ENCODE peak calls at places on chromosomes 11 and 22, in five cellular contexts. E is HCT116, B is endothelial cell of umbilical vein, T is A549, Z is IMR-90. W is an unnamed sample. For H3K9me3, the result is how much of the 10 kb centered on the place peaks cover.

GRCh38 chr11:48017105-48017874 is 36.9 kb downstream of the PTPRJ start:
- DNase-seq in E (no peak), B (no peak), T (no peak), Z (no peak), W (no peak)

GRCh38 chr22:42171946-42172345 is 41.3 kb upstream of the CYP2D6 start:
- DNase-seq in E (no peak), B (no peak), T (no peak), Z (no peak), W (no peak)

GRCh38 chr11:641806-642370 is 4.8 kb downstream of the DRD4 start:
- DNase-seq in E (no peak), B (no peak), T (no peak), Z (no peak), W (no peak)

GRCh38 chr11:10809373-10810199 is 860 bp upstream of the EIF4G2 start:
- DNase-seq in E (peak), B (peak), T (peak), Z (peak), W (peak)

GRCh38 chr22:30212363-30212995 is 34.1 kb downstream of the LIF start:
- DNase-seq in E (peak), B (peak), T (peak), Z (peak), W (peak)

GRCh38 chr22:29434288-29434687 is 4.1 kb upstream of the RFPL1 start:
- DNase-seq in E (no peak), B (no peak), T (no peak), Z (no peak), W (no peak)

GRCh38 chr11:133955945-133956421 is 785 bp downstream of the IGSF9B start:
- DNase-seq in E (no peak), B (no peak), T (no peak), Z (no peak), W (no peak)

GRCh38 chr22:42958937-42959336 is 56.0 kb downstream of the PACSIN2 start:
- DNase-seq in E (no peak), B (no peak), T (no peak), Z (no peak), W (no peak)

GRCh38 chr11:73649206-73649605 is 2.8 kb downstream of the PLEKHB1 start:
- DNase-seq in E (no peak), B (no peak), T (no peak), Z (no peak), W (no peak)

GRCh38 chr11:78742430-78742829 is 167.8 kb upstream of the NARS2 start:
- DNase-seq in E (no peak), B (no peak), T (no peak), Z (peak), W (peak)

GRCh38 chr22:45475876-45476514 is 26.7 kb upstream of the FBLN1 start:
- DNase-seq in E (no peak), B (no peak), T (no peak), Z (no peak), W (no peak)

GRCh38 chr11:38990139-38990538 is 2392.1 kb upstream of the RAG2 start:
- DNase-seq in E (no peak), B (no peak), T (no peak), Z (no peak), W (peak)

GRCh38 chr11:33753304-33753703 is 17.1 kb upstream of the CD59 start:
- DNase-seq in E (no peak), B (peak), T (no peak), Z (peak), W (peak)

GRCh38 chr11:10459029-10459970 is 4.2 kb downstream of the AMPD3 start:
- DNase-seq in E (no peak), B (no peak), T (no peak), Z (no peak), W (no peak)

GRCh38 chr22:42878561-42879305 is 21.7 kb upstream of the ARFGAP3 start:
- DNase-seq in E (no peak), B (no peak), T (no peak), Z (no peak), W (no peak)

GRCh38 chr11:47915407-47916137 is 64.8 kb upstream of the PTPRJ start:
- DNase-seq in E (no peak), B (peak), T (no peak), Z (no peak), W (no peak)

GRCh38 chr11:25057861-25058260 is 561.0 kb downstream of the LUZP2 start:
- DNase-seq in E (no peak), B (no peak), T (no peak), Z (no peak), W (no peak)

GRCh38 chr11:64007160-64007628 is 21.0 kb downstream of the OTUB1 start:
- DNase-seq in E (no peak), B (no peak), T (peak), Z (no peak), W (peak)

GRCh38 chr11:29280452-29280851 is 736.4 kb downstream of the KCNA4 start:
- DNase-seq in E (no peak), B (peak), T (no peak), Z (peak), W (peak)

GRCh38 chr11:407651-408080 is 7.1 kb downstream of the SIGIRR start:
- DNase-seq in E (no peak), B (no peak), T (no peak), Z (no peak), W (no peak)

GRCh38 chr11:119130662-119131061 is 9.3 kb downstream of the HINFP start:
- DNase-seq in E (no peak), B (no peak), T (no peak), Z (peak), W (no peak)

GRCh38 chr11:78083036-78083435 is 3.4 kb upstream of the NDUFC2 start:
- DNase-seq in E (no peak), B (no peak), T (no peak), Z (no peak), W (no peak)

GRCh38 chr11:15958939-15959338 is 397.4 kb downstream of the SOX6 start:
- DNase-seq in E (no peak), B (no peak), T (no peak), Z (no peak), W (no peak)

GRCh38 chr22:23414727-23415489 is 165.2 kb downstream of the IGLL1 start:
- DNase-seq in E (no peak), B (no peak), T (no peak), Z (no peak), W (no peak)

GRCh38 chr11:109249597-109249996 is 172.4 kb upstream of the C11orf87 start:
- DNase-seq in E (no peak), B (no peak), T (no peak), Z (no peak), W (no peak)

GRCh38 chr11:92216789-92217188 is 7.8 kb upstream of the FAT3 start:
- DNase-seq in E (no peak), B (no peak), T (no peak), Z (no peak), W (no peak)

GRCh38 chr11:74696932-74697687 is 34.1 kb downstream of the CHRDL2 start:
- DNase-seq in E (no peak), B (peak), T (peak), Z (peak), W (no peak)

GRCh38 chr11:132336781-132337535 is 966.5 kb downstream of the NTM start:
- DNase-seq in E (no peak), B (no peak), T (no peak), Z (no peak), W (no peak)

GRCh38 chr22:46069518-46070214 is 80.7 kb upstream of the PPARA start:
- DNase-seq in E (peak), B (peak), T (no peak), Z (peak), W (peak)

GRCh38 chr11:113632981-113633380 is 73.1 kb downstream of the TMPRSS5 start:
- DNase-seq in E (no peak), B (no peak), T (no peak), Z (no peak), W (peak)

GRCh38 chr11:69707156-69707555 is 3.3 kb upstream of the FGF19 start:
- DNase-seq in E (no peak), B (no peak), T (no peak), Z (no peak), W (no peak)

DNA sequence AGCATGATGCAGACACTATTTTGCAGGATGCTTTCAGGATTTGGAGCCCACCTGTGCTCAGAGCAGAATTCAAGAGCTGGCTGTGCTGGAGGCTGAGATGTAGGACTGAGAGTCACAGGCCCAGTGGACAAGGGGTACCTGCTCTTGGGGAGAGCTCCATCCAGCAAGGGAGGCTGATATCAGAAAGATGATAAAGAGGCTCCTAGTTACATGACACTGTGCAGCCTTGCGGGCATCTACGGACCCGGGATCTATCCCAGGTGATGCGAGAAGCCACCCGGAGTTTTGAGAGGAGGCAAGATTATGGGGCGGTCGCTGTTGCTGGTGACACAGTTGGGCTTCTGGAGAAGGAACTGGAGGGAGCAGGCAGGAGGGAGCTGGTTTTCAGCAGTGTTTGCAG is 579.0 kb downstream of the TBC1D22A start:
- DNase-seq in E (no peak), B (no peak), T (no peak), Z (no peak), W (no peak)
- H3K9me3 ChIP-seq in E (under half), B (under half), T (under half), Z (under half), W (under half)

GRCh38 chr22:25636323-25636722 is 71.8 kb downstream of the GRK3 start:
- DNase-seq in E (no peak), B (no peak), T (no peak), Z (no peak), W (no peak)
- TF ChIP-seq CTCF in E (no peak), B (no peak), T (no peak), Z (no peak), W (no peak)

GRCh38 chr22:21861856-21862255 is 5.6 kb downstream of the MAPK1 start:
- DNase-seq in E (no peak), B (no peak), T (no peak), Z (no peak), W (no peak)
- H3K4me2 ChIP-seq in E (no peak), B (no peak), T (peak), Z (no peak), W (no peak)

GRCh38 chr11:21133244-21133643 is 463.9 kb downstream of the NELL1 start:
- DNase-seq in E (no peak), B (no peak), T (no peak), Z (no peak), W (no peak)
- H3K9me3 ChIP-seq in E (under half), B (under half), T (under half), Z (under half), W (under half)

GRCh38 chr22:32103648-32104326 is 55.3 kb downstream of the C22orf42 start:
- DNase-seq in E (peak), B (no peak), T (no peak), Z (peak), W (peak)
- TF ChIP-seq CTCF in E (peak), B (no peak), T (peak), Z (peak), W (peak)

DNA sequence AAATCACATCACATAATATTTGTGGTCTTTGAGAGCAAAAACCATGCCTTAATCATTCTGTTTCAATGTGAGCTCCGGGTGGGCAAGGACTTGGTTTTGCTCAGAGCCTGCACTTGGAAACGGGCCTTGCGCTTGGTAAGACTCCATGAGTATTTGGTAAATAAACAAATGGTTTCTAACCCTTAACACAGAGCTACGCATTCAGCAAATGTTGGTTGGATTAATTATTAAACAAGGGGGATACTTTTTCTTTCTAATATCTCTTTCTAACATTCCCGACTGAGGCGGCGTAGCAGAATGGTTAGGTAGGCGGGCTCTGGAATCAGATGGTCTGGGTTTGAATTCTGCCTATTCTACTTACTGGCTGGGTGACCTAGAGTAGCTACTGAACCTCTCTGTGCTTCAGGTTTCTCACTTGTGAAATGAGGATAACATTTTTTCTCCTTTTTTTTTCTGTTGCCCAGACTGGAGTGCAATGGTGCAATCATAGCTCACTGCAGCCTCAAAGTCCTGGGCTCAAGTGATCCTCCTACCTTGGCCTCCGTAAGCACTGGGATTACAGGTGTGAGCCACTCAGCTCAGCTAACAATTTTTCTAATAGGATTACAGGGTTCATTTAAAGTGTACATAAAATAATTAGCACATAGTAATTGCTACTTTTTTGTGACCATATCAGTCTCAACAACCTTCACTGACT is 3.4 kb upstream of the FAM83F start:
- DNase-seq in E (no peak), B (no peak), T (no peak), Z (no peak), W (no peak)
- H3K4me2 ChIP-seq in E (no peak), B (no peak), T (no peak), Z (no peak), W (no peak)

DNA sequence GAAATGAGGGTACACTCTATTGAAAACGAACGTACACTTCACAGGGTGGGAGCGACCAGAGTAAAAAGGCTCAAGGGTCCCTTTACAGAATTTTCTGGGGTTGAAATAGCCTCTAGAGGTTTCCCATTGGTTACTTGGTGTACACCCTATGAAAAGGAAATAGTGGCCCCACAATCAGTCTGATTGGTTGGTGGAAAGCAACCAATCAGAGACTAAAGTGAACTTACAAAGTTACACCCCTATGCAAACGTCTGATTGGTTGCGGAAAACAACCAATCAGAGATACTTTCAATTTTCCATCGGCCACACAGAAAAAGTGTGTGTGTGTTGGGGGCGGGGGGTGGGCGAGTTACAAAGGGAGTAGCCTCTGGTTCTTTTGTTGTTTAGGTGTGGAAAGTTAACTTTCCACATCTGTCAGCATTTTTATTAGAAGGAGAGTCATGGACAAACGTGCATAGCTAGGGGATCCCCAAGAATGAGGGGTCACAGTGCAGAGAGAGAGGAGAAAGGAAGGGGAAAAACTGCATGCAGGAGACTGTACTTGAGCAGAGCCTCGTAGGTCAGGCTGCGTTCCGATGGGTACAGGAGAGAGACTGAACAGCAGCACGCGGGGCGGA is 1152.1 kb downstream of the TBC1D22A start:
- DNase-seq in E (no peak), B (no peak), T (no peak), Z (no peak), W (no peak)
- H3K9me3 ChIP-seq in E (under half), B (under half), T (under half), Z (under half), W (under half)

GRCh38 chr11:122020902-122021301 is 95.1 kb downstream of the BLID start:
- DNase-seq in E (no peak), B (peak), T (no peak), Z (peak), W (peak)
- TF ChIP-seq CTCF in E (peak), B (peak), T (peak), Z (peak), W (peak)

GRCh38 chr11:87712802-87713202 is 462.4 kb downstream of the RAB38 start:
- DNase-seq in E (no peak), B (no peak), T (no peak), Z (no peak), W (no peak)
- H3K4me2 ChIP-seq in E (no peak), B (no peak), T (no peak), Z (no peak), W (no peak)

DNA sequence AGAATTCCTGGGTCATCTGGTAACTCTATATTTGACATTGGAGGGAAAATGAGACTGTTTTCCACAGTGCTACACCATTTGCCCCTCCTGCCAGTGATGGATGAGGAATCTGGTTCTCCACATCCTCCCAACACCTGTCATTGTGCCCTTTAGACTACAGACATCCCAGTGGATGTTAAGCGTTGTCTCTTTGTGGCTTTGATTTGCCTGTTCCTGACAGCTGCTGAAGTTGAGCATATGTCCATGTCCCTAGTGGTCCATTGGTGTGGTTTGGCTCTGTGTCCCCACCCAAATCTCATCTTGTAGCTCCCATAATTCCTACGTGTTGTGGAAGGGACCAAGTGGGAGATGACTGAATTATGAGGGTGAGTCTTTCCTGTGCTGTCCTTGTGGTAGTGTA is 88.5 kb downstream of the BRD1 start:
- DNase-seq in E (no peak), B (no peak), T (no peak), Z (no peak), W (no peak)
- H3K9me3 ChIP-seq in E (under half), B (under half), T (under half), Z (under half), W (under half)